ENCODE peak calls at places on chromosomes 7 and 10, in seven cellular contexts. B is brain microvascular endothelial cell; Q is IMR-90; L is activated CD4-positive, alpha-beta T cell treated with anti-CD3 and anti-CD28 coated beads, Interleukin-2, amount 10 ng/mL, durations not matched to agents 7 days and 5 days; W is T-cell; R is ureter; E is activated T-cell treated with anti-CD3 and anti-CD28 coated beads for 4 hours. A is an unnamed sample.

GRCh38 chr7:50206521-50207250 is 97.8 kb upstream of the IKZF1 start:
- DNase-seq in B (no peak), Q (no peak), L (peak; percentile 78), W (peak; percentile 56), R (no peak), E (peak; percentile 61), A (no peak)

GRCh38 chr10:59033622-59034021 is 142.8 kb upstream of the PHYHIPL start:
- DNase-seq in B (peak; percentile 51), Q (no peak), L (no peak), W (no peak), R (no peak), E (no peak), A (no peak)

GRCh38 chr10:104452977-104453376 is 99.3 kb downstream of the CFAP58 start:
- DNase-seq in B (no peak), Q (no peak), L (no peak), W (no peak), R (no peak), E (no peak), A (no peak)

GRCh38 chr7:2478800-2479199 is 2.6 kb upstream of the GRIFIN start:
- DNase-seq in B (no peak), Q (no peak), L (no peak), W (no peak), R (no peak), E (no peak), A (no peak)

GRCh38 chr10:78471723-78472541 is 438.3 kb downstream of the RPS24 start:
- DNase-seq in B (no peak), Q (no peak), L (no peak), W (no peak), R (no peak), E (no peak), A (no peak)

GRCh38 chr7:128869138-128869943 is 6.7 kb downstream of the ATP6V1F start:
- DNase-seq in B (no peak), Q (peak; percentile 23), L (peak; percentile 52), W (peak; percentile 37), R (peak; percentile 65), E (no peak), A (no peak)

GRCh38 chr10:103661198-103661950 is 167.9 kb downstream of the NEURL1 start:
- DNase-seq in B (peak; percentile 83), Q (peak; percentile 94), L (peak; percentile 70), W (peak; percentile 68), R (peak; percentile 86), E (no peak), A (peak; percentile 88)

GRCh38 chr7:144835668-144836544 is at the start of gene TPK1:
- DNase-seq in B (peak; percentile 85), Q (peak; percentile 66), L (peak; percentile 91), W (peak; percentile 88), R (peak; percentile 91), E (peak; percentile 79), A (peak; percentile 57)

GRCh38 chr10:132461683-132462231 is 64.8 kb downstream of the PWWP2B start:
- DNase-seq in B (no peak), Q (no peak), L (no peak), W (no peak), R (no peak), E (no peak), A (no peak)

GRCh38 chr10:117298219-117298618 is 57.3 kb downstream of the SLC18A2 start:
- DNase-seq in B (no peak), Q (no peak), L (no peak), W (no peak), R (no peak), E (no peak), A (no peak)

GRCh38 chr10:45235823-45236222 is 79.6 kb downstream of the OR13A1 start:
- DNase-seq in B (peak; percentile 13), Q (peak; percentile 7), L (no peak), W (no peak), R (no peak), E (no peak), A (no peak)

GRCh38 chr10:12509794-12510100 is 160.4 kb downstream of the CAMK1D start:
- DNase-seq in B (no peak), Q (no peak), L (no peak), W (no peak), R (no peak), E (no peak), A (no peak)

GRCh38 chr10:95861401-95861800 is 46.4 kb upstream of the CC2D2B start:
- DNase-seq in B (no peak), Q (no peak), L (no peak), W (no peak), R (no peak), E (no peak), A (no peak)

GRCh38 chr7:42744746-42745145 is 167.1 kb downstream of the C7orf25 start:
- DNase-seq in B (no peak), Q (no peak), L (no peak), W (no peak), R (no peak), E (no peak), A (no peak)

GRCh38 chr7:84017653-84018052 is 176.9 kb downstream of the SEMA3A start:
- DNase-seq in B (no peak), Q (no peak), L (no peak), W (no peak), R (no peak), E (no peak), A (no peak)

GRCh38 chr10:132272061-132272766 is 35.5 kb downstream of the STK32C start:
- DNase-seq in B (no peak), Q (peak; percentile 60), L (no peak), W (no peak), R (no peak), E (no peak), A (no peak)

GRCh38 chr10:95474228-95475002 is 86.8 kb downstream of the SORBS1 start:
- DNase-seq in B (no peak), Q (no peak), L (no peak), W (no peak), R (no peak), E (no peak), A (no peak)

GRCh38 chr10:127041561-127041960 is 136.3 kb downstream of the DOCK1 start:
- DNase-seq in B (peak; percentile 54), Q (peak; percentile 95), L (no peak), W (no peak), R (no peak), E (no peak), A (peak; percentile 88)